ENCODE peak calls at places on chromosome 12, in six cellular contexts. P is CD8-positive, alpha-beta T cell; B is spleen; G is adrenal gland; Y is CD4-positive, alpha-beta memory T cell; J is tibial nerve. O is an unnamed sample.

GRCh38 chr12:8687846-8688601 is 9.8 kb upstream of the RIMKLB start:
- DNase-seq in P (no peak), B (no peak), G (peak; percentile 86), Y (no peak), J (no peak), O (no peak)

GRCh38 chr12:27575099-27575779 is 51.2 kb downstream of the PPFIBP1 start:
- DNase-seq in P (no peak), B (no peak), G (no peak), Y (no peak), J (no peak), O (no peak)

GRCh38 chr12:3303410-3304136 is 187.4 kb upstream of the PRMT8 start:
- DNase-seq in P (no peak), B (no peak), G (no peak), Y (no peak), J (no peak), O (no peak)

GRCh38 chr12:3251067-3251466 is 173.9 kb downstream of the TSPAN9 start:
- DNase-seq in P (no peak), B (no peak), G (no peak), Y (no peak), J (no peak), O (no peak)

GRCh38 chr12:116731801-116732200 is 6.1 kb downstream of the SPRING1 start:
- DNase-seq in P (no peak), B (no peak), G (no peak), Y (no peak), J (no peak), O (no peak)

GRCh38 chr12:39392154-39392925 is 50.6 kb downstream of the KIF21A start:
- DNase-seq in P (no peak), B (no peak), G (no peak), Y (no peak), J (no peak), O (no peak)

GRCh38 chr12:101566318-101566717 is 28.5 kb upstream of the MYBPC1 start:
- DNase-seq in P (no peak), B (no peak), G (no peak), Y (no peak), J (no peak), O (no peak)

GRCh38 chr12:105831372-105831771 is 307.4 kb downstream of the NUAK1 start:
- DNase-seq in P (no peak), B (no peak), G (no peak), Y (no peak), J (no peak), O (no peak)

GRCh38 chr12:6215120-6215807 is 15.1 kb downstream of the CD9 start:
- DNase-seq in P (no peak), B (no peak), G (no peak), Y (no peak), J (no peak), O (no peak)

GRCh38 chr12:126663304-126664094 is 1598.3 kb downstream of the AACS start:
- DNase-seq in P (no peak), B (no peak), G (no peak), Y (no peak), J (no peak), O (no peak)

GRCh38 chr12:57996520-57996919 is 55.2 kb downstream of the ATP23 start:
- DNase-seq in P (no peak), B (no peak), G (no peak), Y (no peak), J (no peak), O (no peak)

GRCh38 chr12:57998251-57998650 is 56.9 kb downstream of the ATP23 start:
- DNase-seq in P (no peak), B (no peak), G (no peak), Y (no peak), J (no peak), O (no peak)

GRCh38 chr12:58000499-58000898 is 59.1 kb downstream of the ATP23 start:
- DNase-seq in P (no peak), B (no peak), G (no peak), Y (no peak), J (no peak), O (no peak)
- H3K9me3 ChIP-seq in P (peaks cover 6% of the 10 kb centered on the region), B (peaks cover 25% of the 10 kb centered on the region), G (no peaks in the 10 kb centered on the region), Y (peaks cover 14% of the 10 kb centered on the region), J (peaks cover 4% of the 10 kb centered on the region), O (peaks cover 4% of the 10 kb centered on the region)

GRCh38 chr12:10454531-10454930 is 1.4 kb upstream of the KLRC1 start:
- DNase-seq in P (no peak), B (no peak), G (no peak), Y (no peak), J (no peak), O (no peak)
- H3K9me3 ChIP-seq in P (peaks cover 13% of the 10 kb centered on the region), B (peaks cover 20% of the 10 kb centered on the region), G (no peaks in the 10 kb centered on the region), Y (peaks cover 11% of the 10 kb centered on the region), J (peaks cover 7% of the 10 kb centered on the region), O (peaks cover 8% of the 10 kb centered on the region)

DNA sequence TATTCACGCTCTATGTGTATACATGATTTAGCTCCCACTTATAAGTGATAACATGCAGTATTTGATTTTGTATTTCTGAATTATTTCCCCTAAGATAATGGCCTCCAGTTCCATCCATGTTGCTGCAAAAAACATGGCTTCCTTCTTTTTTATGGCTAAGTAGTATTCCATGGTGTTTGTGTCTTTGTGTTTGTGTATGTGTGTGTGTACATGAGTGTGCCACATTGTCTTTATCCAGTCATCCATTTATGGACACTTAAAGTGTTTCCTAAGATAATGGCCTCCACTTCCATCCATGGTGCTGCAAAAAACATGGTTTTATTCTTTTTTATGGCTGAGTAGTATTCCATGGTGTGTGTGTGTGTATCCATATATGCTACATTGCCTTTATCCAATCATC is 25.1 kb downstream of the USP15 start:
- DNase-seq in P (no peak), B (no peak), G (no peak), Y (no peak), J (no peak), O (no peak)
- H3K9me3 ChIP-seq in P (no peaks in the 10 kb centered on the region), B (peaks cover 5% of the 10 kb centered on the region), G (no peaks in the 10 kb centered on the region), Y (no peaks in the 10 kb centered on the region), J (no peaks in the 10 kb centered on the region), O (no peaks in the 10 kb centered on the region)

DNA sequence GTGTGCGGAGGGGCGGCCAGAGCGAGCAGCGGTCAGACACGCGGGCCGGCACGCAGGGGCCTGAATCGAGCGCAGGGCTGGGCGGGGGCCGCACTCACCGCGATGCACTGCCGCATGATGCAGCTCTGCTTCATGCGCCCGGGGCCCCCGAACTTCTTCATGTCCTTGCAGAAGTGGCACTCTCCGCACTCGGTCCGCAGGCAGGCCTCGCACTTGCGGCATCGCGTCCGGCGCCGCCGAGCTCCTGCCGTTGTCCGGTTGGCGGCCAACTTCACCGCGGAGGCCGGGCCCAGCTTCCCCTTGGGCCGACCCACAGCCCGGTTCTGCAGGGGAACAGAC is 53.1 kb downstream of the RNF34 start:
- DNase-seq in P (no peak), B (peak; percentile 71), G (no peak), Y (no peak), J (no peak), O (no peak)
- H3K9me3 ChIP-seq in P (no peaks in the 10 kb centered on the region), B (no peaks in the 10 kb centered on the region), G (no peaks in the 10 kb centered on the region), Y (no peaks in the 10 kb centered on the region), J (no peaks in the 10 kb centered on the region), O (no peaks in the 10 kb centered on the region)

DNA sequence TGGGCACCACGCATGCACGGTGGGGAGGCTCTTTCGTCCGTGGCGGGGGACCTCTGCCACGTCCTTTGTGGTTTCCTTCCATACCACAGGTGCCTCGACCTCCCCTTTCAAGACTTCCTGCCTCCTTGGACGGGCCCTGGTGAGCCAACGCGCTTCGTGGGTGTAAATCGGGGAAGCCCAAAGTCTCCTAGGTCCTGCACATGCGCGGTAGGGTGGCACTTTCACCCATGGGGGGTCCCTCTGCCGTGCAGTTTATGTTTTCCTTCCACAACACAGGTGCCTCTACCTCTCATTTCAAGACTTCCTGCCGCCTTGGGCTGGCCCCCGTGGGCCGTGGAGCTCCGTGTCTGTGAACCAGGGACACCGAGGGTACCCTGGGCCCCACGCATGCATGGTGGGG is 349.7 kb downstream of the ALG10 start:
- DNase-seq in P (no peak), B (no peak), G (no peak), Y (no peak), J (no peak), O (no peak)
- H3K9me3 ChIP-seq in P (no peaks in the 10 kb centered on the region), B (peaks cover 18% of the 10 kb centered on the region), G (no peaks in the 10 kb centered on the region), Y (no peaks in the 10 kb centered on the region), J (no peaks in the 10 kb centered on the region), O (no peaks in the 10 kb centered on the region)

O was measured in T-helper 17 cell.